ENCODE peak calls at places on chromosomes 13 and 19, in ten cellular contexts. Y is psoas muscle, K is OCI-LY7, B is dorsolateral prefrontal cortex, I is mammary epithelial cell, U is AG04450, Z is breast epithelium, F is tibial artery, N is heart right ventricle, V is brain microvascular endothelial cell. T is an unnamed sample.
A peak's percentile ranks its signal among the peaks of the same experiment; 100 is the strongest.

GRCh38 chr13:43388282-43389034 is 365.1 kb downstream of the DNAJC15 start:
- DNase-seq in U (no peak), V (no peak), Y (no peak), N (no peak), K (no peak), F (no peak), I (peak; percentile 86), Z (no peak), B (no peak), T (no peak)

GRCh38 chr13:98563071-98563470 is 13.8 kb downstream of the STK24 start:
- DNase-seq in N (no peak), I (no peak), Y (no peak), K (peak; percentile 63), V (no peak), B (no peak), U (no peak), F (peak; percentile 23), Z (no peak), T (no peak)

GRCh38 chr19:41296323-41296935 is 13.5 kb upstream of the CCDC97 start:
- DNase-seq in Z (peak; percentile 50), I (peak; percentile 91), F (no peak), Y (no peak), V (no peak), U (no peak), B (no peak), N (no peak), K (no peak), T (no peak)

GRCh38 chr19:29724102-29724641 is 9.1 kb upstream of the C19orf12 start:
- DNase-seq in N (no peak), V (no peak), K (no peak), B (peak; percentile 66), I (no peak), F (no peak), Y (no peak), U (no peak), Z (no peak), T (no peak)

GRCh38 chr13:44132710-44133109 is 240.9 kb upstream of the SERP2 start:
- DNase-seq in B (peak; percentile 49), F (peak; percentile 92), V (peak; percentile 56), U (no peak), Z (peak; percentile 30), N (peak; percentile 71), K (no peak), I (peak; percentile 64), Y (peak; percentile 85), T (no peak)

GRCh38 chr13:67642638-67643037 is 412.5 kb upstream of the PCDH9 start:
- DNase-seq in Z (no peak), F (no peak), U (no peak), Y (no peak), B (no peak), V (no peak), N (no peak), I (no peak), K (no peak), T (no peak)

GRCh38 chr13:32676242-32676641 is 90.0 kb downstream of the PDS5B start:
- DNase-seq in Z (no peak), U (no peak), N (no peak), Y (no peak), F (no peak), K (no peak), V (peak; percentile 42), I (no peak), B (no peak), T (no peak)

GRCh38 chr19:29768166-29768565 is 43.6 kb upstream of the CCNE1 start:
- DNase-seq in B (no peak), Y (no peak), F (no peak), V (no peak), N (no peak), I (no peak), Z (no peak), U (no peak), K (no peak), T (no peak)

GRCh38 chr19:56930647-56931592 is 90.4 kb upstream of the PEG3 start:
- DNase-seq in K (no peak), Z (no peak), F (no peak), I (no peak), B (no peak), V (no peak), U (no peak), N (no peak), Y (no peak), T (no peak)

GRCh38 chr13:32581177-32581786 is 5.0 kb upstream of the PDS5B start:
- DNase-seq in N (no peak), Y (no peak), K (peak; percentile 52), Z (no peak), I (no peak), V (no peak), F (no peak), U (no peak), B (no peak), T (no peak)

GRCh38 chr19:32368781-32369180 is 23.4 kb downstream of the ZNF507 start:
- DNase-seq in I (no peak), V (no peak), B (no peak), F (no peak), U (no peak), Y (no peak), N (no peak), K (no peak), Z (no peak), T (no peak)
- H3K27ac ChIP-seq in I (no peak overlapping the region), V (no peak overlapping the region), B (no peak overlapping the region), F (no peak overlapping the region), U (no peak overlapping the region), Y (no peak overlapping the region), N (no peak overlapping the region), K (no peak overlapping the region), Z (no peak overlapping the region), T (no peak overlapping the region)

GRCh38 chr19:38878575-38879399 is 712 bp upstream of the RINL start:
- DNase-seq in B (no peak), Z (no peak), K (no peak), V (no peak), F (no peak), N (no peak), U (no peak), Y (peak; percentile 46), I (no peak), T (no peak)
- TF ChIP-seq CTCF in B (no peak), Z (no peak), K (peak; percentile 52), V (no peak), F (no peak), N (no peak), U (no peak), Y (no peak), I (no peak), T (no peak)

DNA sequence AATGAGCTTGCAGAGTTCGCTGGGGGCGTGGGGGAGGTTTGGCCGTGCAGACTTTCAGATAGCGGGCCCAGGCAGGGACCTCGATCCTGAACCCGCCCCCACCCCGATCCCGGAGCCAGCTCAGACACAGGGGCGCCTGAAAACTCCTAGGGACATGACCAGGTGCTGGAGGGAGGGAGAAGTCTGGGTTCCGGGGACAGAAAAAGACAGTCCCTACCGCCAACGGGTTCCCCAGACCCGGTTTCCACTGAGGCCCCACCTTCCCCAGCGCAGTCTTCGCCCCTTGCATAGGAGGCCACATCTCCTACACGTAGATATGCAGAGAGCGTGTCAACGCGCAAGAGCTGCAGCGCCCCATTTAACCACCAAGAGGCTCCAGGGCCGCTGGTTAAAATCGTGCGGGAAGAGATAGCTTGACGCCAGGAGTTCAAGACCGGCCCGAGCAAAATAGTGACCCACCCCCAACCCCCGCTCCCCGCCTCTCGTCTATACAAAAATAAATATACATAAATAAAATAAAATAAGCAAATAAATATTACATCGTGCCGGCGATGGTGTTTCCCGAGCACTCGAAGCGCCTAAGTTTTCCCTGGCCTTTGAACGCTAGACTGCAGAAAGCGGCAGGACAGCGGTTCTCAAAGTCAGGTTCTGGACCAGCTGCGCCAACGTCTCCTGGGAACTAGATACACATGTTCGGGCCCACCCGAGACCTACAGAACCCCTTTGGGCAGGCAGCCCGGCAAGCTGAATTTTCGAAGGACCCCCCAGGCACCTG is 8.3 kb downstream of the CCDC8 start:
- DNase-seq in U (no peak), B (no peak), I (no peak), F (no peak), K (peak; percentile 80), N (no peak), Y (peak; percentile 50), Z (peak; percentile 53), V (peak; percentile 37), T (no peak)
- H3K4me3 ChIP-seq in U (no peak overlapping the region), B (peak overlapping the region; percentile 49), I (no peak overlapping the region), F (peak overlapping the region; percentile 52), K (peak overlapping the region; percentile 37), N (peak overlapping the region; percentile 55), Y (peak overlapping the region; percentile 58), Z (peak overlapping the region; percentile 27), V (peak overlapping the region; percentile 40), T (no peak overlapping the region)

DNA sequence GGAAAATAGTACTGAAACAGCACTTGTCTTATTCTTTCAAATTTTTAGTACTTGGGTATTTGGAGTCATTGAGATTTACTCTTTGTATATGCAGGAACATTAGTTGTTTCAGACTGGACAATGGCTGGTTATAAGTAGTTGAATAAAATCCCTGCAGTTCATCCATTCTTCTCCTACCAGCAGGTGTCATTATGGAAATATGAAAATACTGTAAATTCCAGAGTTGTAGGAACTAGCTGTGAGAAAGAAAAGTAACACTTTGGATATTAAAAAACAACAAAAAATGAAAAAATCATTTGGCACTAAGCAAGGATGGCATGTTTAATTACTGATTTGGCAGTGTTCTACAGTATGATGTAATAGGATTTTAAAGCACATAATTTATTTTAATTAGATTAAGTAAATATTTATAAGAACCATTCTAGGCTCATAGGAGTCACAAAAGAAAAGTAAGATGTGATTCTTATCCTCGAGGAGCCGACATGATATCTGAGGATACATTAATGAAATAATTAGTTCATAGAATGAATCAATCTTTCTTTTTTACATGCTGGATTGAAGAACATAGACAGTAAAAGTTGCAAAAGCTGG is 155.3 kb downstream of the KCNRG start:
- DNase-seq in B (no peak), Y (no peak), I (peak; percentile 26), F (no peak), V (no peak), K (no peak), U (no peak), Z (no peak), N (no peak), T (no peak)
- H3K27ac ChIP-seq in B (no peak overlapping the region), Y (no peak overlapping the region), I (no peak overlapping the region), F (no peak overlapping the region), V (no peak overlapping the region), K (no peak overlapping the region), U (no peak overlapping the region), Z (no peak overlapping the region), N (no peak overlapping the region), T (no peak overlapping the region)